ENCODE peak calls at places on chromosomes 3 and 15, in six cellular contexts. One of them, this sample, is unnamed.

GRCh38 chr3:192332386-192333291 is 394.7 kb downstream of the FGF12 start:
- DNase-seq in adrenal gland: no peak
- DNase-seq in body of pancreas: no peak
- DNase-seq in IMR-90: no peak
- DNase-seq in sigmoid colon: no peak
- DNase-seq in A549: no peak
- DNase-seq in this sample: no peak

GRCh38 chr3:196868297-196868661 is 559 bp downstream of the SENP5 start:
- DNase-seq in adrenal gland: peak
- DNase-seq in body of pancreas: peak
- DNase-seq in IMR-90: peak
- DNase-seq in sigmoid colon: no peak
- DNase-seq in A549: no peak
- DNase-seq in this sample: no peak

GRCh38 chr3:45644467-45645201 is 44.6 kb upstream of the SACM1L start:
- DNase-seq in adrenal gland: no peak
- DNase-seq in body of pancreas: no peak
- DNase-seq in IMR-90: peak
- DNase-seq in sigmoid colon: no peak
- DNase-seq in A549: peak
- DNase-seq in this sample: no peak

GRCh38 chr3:4466783-4467521 is at the start of gene SUMF1:
- DNase-seq in adrenal gland: peak
- DNase-seq in body of pancreas: peak
- DNase-seq in IMR-90: peak
- DNase-seq in sigmoid colon: peak
- DNase-seq in A549: peak
- DNase-seq in this sample: peak

GRCh38 chr3:197465996-197466549 is 89.7 kb downstream of the BDH1 start:
- DNase-seq in adrenal gland: peak
- DNase-seq in body of pancreas: no peak
- DNase-seq in IMR-90: peak
- DNase-seq in sigmoid colon: no peak
- DNase-seq in A549: peak
- DNase-seq in this sample: no peak

GRCh38 chr3:27357665-27358258 is 11.4 kb downstream of the NEK10 start:
- DNase-seq in adrenal gland: peak
- DNase-seq in body of pancreas: peak
- DNase-seq in IMR-90: peak
- DNase-seq in sigmoid colon: no peak
- DNase-seq in A549: peak
- DNase-seq in this sample: no peak

GRCh38 chr3:152976232-152976631 is 141.3 kb downstream of the P2RY1 start:
- DNase-seq in adrenal gland: no peak
- DNase-seq in body of pancreas: no peak
- DNase-seq in IMR-90: no peak
- DNase-seq in sigmoid colon: no peak
- DNase-seq in A549: no peak
- DNase-seq in this sample: no peak

GRCh38 chr3:6091262-6091661 is 769.7 kb upstream of the GRM7 start:
- DNase-seq in adrenal gland: no peak
- DNase-seq in body of pancreas: no peak
- DNase-seq in IMR-90: no peak
- DNase-seq in sigmoid colon: no peak
- DNase-seq in A549: no peak
- DNase-seq in this sample: no peak

GRCh38 chr3:190131329-190131728 is 10.6 kb upstream of the P3H2 start:
- DNase-seq in adrenal gland: peak
- DNase-seq in body of pancreas: peak
- DNase-seq in IMR-90: peak
- DNase-seq in sigmoid colon: no peak
- DNase-seq in A549: peak
- DNase-seq in this sample: no peak

GRCh38 chr3:130423064-130423463 is 77.6 kb downstream of the COL6A5 start:
- DNase-seq in adrenal gland: no peak
- DNase-seq in body of pancreas: no peak
- DNase-seq in IMR-90: no peak
- DNase-seq in sigmoid colon: no peak
- DNase-seq in A549: no peak
- DNase-seq in this sample: no peak

GRCh38 chr15:31270767-31271166 is 55.9 kb upstream of the KLF13 start:
- DNase-seq in adrenal gland: peak
- DNase-seq in body of pancreas: no peak
- DNase-seq in IMR-90: no peak
- DNase-seq in sigmoid colon: peak
- DNase-seq in A549: no peak
- DNase-seq in this sample: peak

GRCh38 chr3:124748560-124749198 is 18.4 kb downstream of the UMPS start:
- DNase-seq in adrenal gland: no peak
- DNase-seq in body of pancreas: no peak
- DNase-seq in IMR-90: no peak
- DNase-seq in sigmoid colon: no peak
- DNase-seq in A549: no peak
- DNase-seq in this sample: no peak
- TF ChIP-seq CTCF in adrenal gland: no peak
- TF ChIP-seq CTCF in body of pancreas: no peak
- TF ChIP-seq CTCF in IMR-90: no peak
- TF ChIP-seq CTCF in sigmoid colon: no peak
- TF ChIP-seq CTCF in A549: no peak
- TF ChIP-seq CTCF in this sample: no peak

GRCh38 chr15:40825661-40826088 is 2.8 kb downstream of the PPP1R14D start:
- DNase-seq in adrenal gland: no peak
- DNase-seq in body of pancreas: peak
- DNase-seq in IMR-90: peak
- DNase-seq in sigmoid colon: no peak
- DNase-seq in A549: peak
- DNase-seq in this sample: no peak
- TF ChIP-seq POLR2A in adrenal gland: no peak
- TF ChIP-seq POLR2A in body of pancreas: no peak
- TF ChIP-seq POLR2A in IMR-90: no peak
- TF ChIP-seq POLR2A in sigmoid colon: peak
- TF ChIP-seq POLR2A in A549: no peak
- TF ChIP-seq POLR2A in this sample: no peak

GRCh38 chr3:25957026-25957425 is 167.1 kb downstream of the OXSM start:
- DNase-seq in adrenal gland: no peak
- DNase-seq in body of pancreas: no peak
- DNase-seq in IMR-90: no peak
- DNase-seq in sigmoid colon: no peak
- DNase-seq in A549: no peak
- DNase-seq in this sample: no peak

GRCh38 chr3:25967385-25967784 is 177.5 kb downstream of the OXSM start:
- DNase-seq in adrenal gland: no peak
- DNase-seq in body of pancreas: no peak
- DNase-seq in IMR-90: no peak
- DNase-seq in sigmoid colon: no peak
- DNase-seq in A549: no peak
- DNase-seq in this sample: no peak

GRCh38 chr3:25960776-25961175 is 170.9 kb downstream of the OXSM start:
- DNase-seq in adrenal gland: no peak
- DNase-seq in body of pancreas: no peak
- DNase-seq in IMR-90: no peak
- DNase-seq in sigmoid colon: no peak
- DNase-seq in A549: no peak
- DNase-seq in this sample: no peak

GRCh38 chr3:25962255-25962654 is 172.4 kb downstream of the OXSM start:
- DNase-seq in adrenal gland: no peak
- DNase-seq in body of pancreas: no peak
- DNase-seq in IMR-90: no peak
- DNase-seq in sigmoid colon: no peak
- DNase-seq in A549: peak
- DNase-seq in this sample: no peak
- TF ChIP-seq CTCF in adrenal gland: no peak
- TF ChIP-seq CTCF in body of pancreas: peak
- TF ChIP-seq CTCF in IMR-90: no peak
- TF ChIP-seq CTCF in sigmoid colon: no peak
- TF ChIP-seq CTCF in A549: peak
- TF ChIP-seq CTCF in this sample: no peak

GRCh38 chr15:96353931-96354730 is 23.6 kb downstream of the NR2F2 start:
- DNase-seq in adrenal gland: no peak
- DNase-seq in body of pancreas: no peak
- DNase-seq in IMR-90: peak
- DNase-seq in sigmoid colon: no peak
- DNase-seq in A549: no peak
- DNase-seq in this sample: peak
- TF ChIP-seq POLR2A in adrenal gland: no peak
- TF ChIP-seq POLR2A in body of pancreas: no peak
- TF ChIP-seq POLR2A in IMR-90: no peak
- TF ChIP-seq POLR2A in sigmoid colon: no peak
- TF ChIP-seq POLR2A in A549: no peak
- TF ChIP-seq POLR2A in this sample: no peak

GRCh38 chr15:54088837-54089236 is 110.6 kb downstream of the UNC13C start:
- DNase-seq in adrenal gland: no peak
- DNase-seq in body of pancreas: no peak
- DNase-seq in IMR-90: no peak
- DNase-seq in sigmoid colon: no peak
- DNase-seq in A549: no peak
- DNase-seq in this sample: no peak

GRCh38 chr15:54083501-54083900 is 105.3 kb downstream of the UNC13C start:
- DNase-seq in adrenal gland: no peak
- DNase-seq in body of pancreas: no peak
- DNase-seq in IMR-90: no peak
- DNase-seq in sigmoid colon: no peak
- DNase-seq in A549: no peak
- DNase-seq in this sample: no peak

DNA sequence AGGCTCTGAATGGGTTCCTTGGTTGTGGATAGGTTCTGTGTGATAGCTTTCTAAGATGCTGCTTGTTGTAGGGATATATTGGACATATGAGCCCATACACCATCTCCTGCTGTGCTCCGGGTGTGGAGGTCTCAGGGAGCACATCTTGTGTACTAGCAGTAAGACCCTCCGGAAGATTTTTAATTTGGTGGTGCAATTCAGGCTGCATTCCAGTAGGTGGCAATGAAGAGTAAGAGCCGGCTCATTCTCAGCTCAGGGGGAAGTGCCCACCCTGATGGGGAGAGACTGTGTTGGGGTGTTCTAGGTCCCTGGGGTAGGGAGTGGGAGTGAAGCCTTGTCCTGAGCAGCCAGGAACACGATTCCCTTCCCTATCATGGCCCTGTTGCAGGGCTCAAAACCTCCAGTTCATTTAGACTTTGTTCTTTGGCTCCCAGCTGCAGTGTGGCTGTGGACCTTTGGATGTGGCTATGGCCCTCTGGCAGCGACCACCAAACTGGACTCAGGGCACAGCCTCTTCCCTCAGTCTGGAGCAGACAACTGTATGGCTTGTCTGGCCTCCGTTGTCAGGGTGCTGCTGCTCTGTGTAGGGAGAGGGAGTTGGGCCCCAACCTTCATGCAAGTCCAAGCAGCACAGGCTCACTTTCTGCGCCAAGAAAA is 104.7 kb downstream of the UNC13C start:
- DNase-seq in adrenal gland: no peak
- DNase-seq in body of pancreas: no peak
- DNase-seq in IMR-90: peak
- DNase-seq in sigmoid colon: no peak
- DNase-seq in A549: peak
- DNase-seq in this sample: no peak
- TF ChIP-seq CTCF in adrenal gland: peak
- TF ChIP-seq CTCF in body of pancreas: peak
- TF ChIP-seq CTCF in IMR-90: peak
- TF ChIP-seq CTCF in sigmoid colon: no peak
- TF ChIP-seq CTCF in A549: peak
- TF ChIP-seq CTCF in this sample: no peak

DNA sequence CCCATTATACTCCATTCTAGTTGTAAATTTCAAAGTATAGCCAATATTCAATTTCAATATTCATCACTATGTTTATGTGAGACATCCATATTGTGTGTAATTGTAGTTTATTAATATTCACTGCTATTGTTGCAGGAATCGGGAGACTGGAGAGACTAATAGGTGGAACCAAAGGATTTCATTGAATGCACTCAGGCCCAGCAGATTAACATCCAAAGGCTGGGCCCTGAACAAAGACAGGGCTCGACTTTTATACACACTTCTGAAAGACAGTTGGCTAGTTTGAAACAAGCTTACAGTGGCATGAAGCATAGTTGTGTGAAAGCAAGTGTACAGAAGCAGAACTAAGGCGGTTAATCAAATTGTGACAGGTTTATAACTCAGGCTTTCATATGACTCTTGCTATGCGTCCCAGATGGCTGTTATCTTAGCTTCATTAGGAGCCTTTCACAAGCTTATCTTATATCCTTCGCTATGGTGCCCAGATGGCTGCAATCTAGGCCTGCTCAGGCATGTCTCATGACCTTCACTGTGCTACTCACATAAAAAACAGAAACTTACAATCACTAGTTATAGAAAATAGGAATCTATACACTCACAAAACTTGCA is 1038.8 kb upstream of the EPHA6 start:
- DNase-seq in adrenal gland: no peak
- DNase-seq in body of pancreas: no peak
- DNase-seq in IMR-90: no peak
- DNase-seq in sigmoid colon: no peak
- DNase-seq in A549: no peak
- DNase-seq in this sample: no peak
- TF ChIP-seq POLR2A in adrenal gland: no peak
- TF ChIP-seq POLR2A in body of pancreas: no peak
- TF ChIP-seq POLR2A in IMR-90: no peak
- TF ChIP-seq POLR2A in sigmoid colon: no peak
- TF ChIP-seq POLR2A in A549: no peak
- TF ChIP-seq POLR2A in this sample: no peak

DNA sequence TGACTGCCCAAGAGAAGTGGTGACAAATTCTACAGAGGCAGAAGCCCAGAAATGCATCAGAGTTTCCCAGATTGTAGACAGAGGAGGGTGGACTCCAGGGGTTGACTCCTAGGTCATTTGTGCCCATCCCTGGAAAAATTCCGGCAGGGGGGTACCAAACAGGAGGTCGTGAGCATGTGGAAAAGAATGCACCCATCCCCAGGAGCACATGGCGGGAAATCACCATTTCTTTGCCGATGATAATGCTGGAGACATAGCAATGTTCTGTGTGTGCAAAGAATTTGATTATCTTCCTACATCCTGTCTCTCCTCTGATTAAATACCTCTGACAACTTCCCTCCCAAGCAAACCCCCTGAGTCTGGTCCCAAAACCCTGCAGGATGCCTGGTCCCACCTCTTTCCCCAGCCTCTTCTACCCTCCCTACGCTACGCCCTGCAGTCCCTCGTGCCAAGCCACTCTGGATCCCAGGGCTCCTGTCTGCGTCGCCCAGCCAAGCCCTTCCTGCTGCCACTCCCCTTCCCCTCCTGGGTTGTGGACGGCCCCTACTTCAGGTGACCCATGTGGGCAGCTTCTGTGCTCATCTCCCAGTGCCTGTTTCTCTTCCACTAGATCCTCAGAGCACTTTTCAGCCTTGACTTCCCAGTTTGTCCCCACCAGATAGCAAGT is 15.8 kb downstream of the WNT7A start:
- DNase-seq in adrenal gland: no peak
- DNase-seq in body of pancreas: no peak
- DNase-seq in IMR-90: no peak
- DNase-seq in sigmoid colon: no peak
- DNase-seq in A549: no peak
- DNase-seq in this sample: peak
- TF ChIP-seq CTCF in adrenal gland: no peak
- TF ChIP-seq CTCF in body of pancreas: no peak
- TF ChIP-seq CTCF in IMR-90: no peak
- TF ChIP-seq CTCF in sigmoid colon: no peak
- TF ChIP-seq CTCF in A549: no peak
- TF ChIP-seq CTCF in this sample: no peak